ENCODE peak calls at places on chromosomes 1 and 21, in five cellular contexts. L is A549, V is uterus, I is tibial nerve, S is stomach. R is an unnamed sample.

GRCh38 chr1:146036241-146036989 is 14.9 kb upstream of the HJV start:
- DNase-seq in L (no peak), V (no peak), I (no peak), S (no peak), R (no peak)

GRCh38 chr1:209999005-209999404 is 61.0 kb downstream of the SYT14 start:
- DNase-seq in L (no peak), V (no peak), I (no peak), S (no peak), R (no peak)

GRCh38 chr1:221543529-221544120 is 198.3 kb downstream of the DUSP10 start:
- DNase-seq in L (peak), V (no peak), I (no peak), S (no peak), R (no peak)

GRCh38 chr1:63758805-63759204 is 15.0 kb upstream of the ROR1 start:
- DNase-seq in L (no peak), V (no peak), I (no peak), S (peak), R (no peak)

GRCh38 chr1:94592566-94592920 is 51.0 kb upstream of the F3 start:
- DNase-seq in L (no peak), V (no peak), I (no peak), S (no peak), R (no peak)

GRCh38 chr1:109274533-109275476 is 8.1 kb downstream of the PSRC1 start:
- DNase-seq in L (peak), V (peak), I (peak), S (peak), R (peak)

GRCh38 chr1:161738627-161739287 is 10.8 kb upstream of the DUSP12 start:
- DNase-seq in L (peak), V (no peak), I (peak), S (peak), R (no peak)

GRCh38 chr1:205748398-205749093 is 1.4 kb downstream of the NUCKS1 start:
- DNase-seq in L (peak), V (peak), I (peak), S (no peak), R (peak)

GRCh38 chr1:86507935-86508582 is 38.8 kb upstream of the CLCA4 start:
- DNase-seq in L (peak), V (peak), I (no peak), S (no peak), R (peak)

GRCh38 chr1:243568793-243569192 is 281.2 kb downstream of the AKT3 start:
- DNase-seq in L (no peak), V (no peak), I (no peak), S (no peak), R (no peak)

GRCh38 chr1:9717193-9718005 is 65.9 kb downstream of the PIK3CD start:
- DNase-seq in L (no peak), V (peak), I (peak), S (peak), R (peak)

GRCh38 chr1:8230284-8230605 is 87.7 kb upstream of the SLC45A1 start:
- DNase-seq in L (no peak), V (no peak), I (no peak), S (no peak), R (no peak)

GRCh38 chr21:38095220-38095619 is 161.6 kb upstream of the KCNJ15 start:
- DNase-seq in L (peak), V (no peak), I (no peak), S (no peak), R (no peak)

GRCh38 chr1:232793944-232794343 is 11.3 kb upstream of the MAP10 start:
- DNase-seq in L (peak), V (no peak), I (no peak), S (no peak), R (no peak)

GRCh38 chr1:183124259-183124658 is 61.8 kb upstream of the LAMC2 start:
- DNase-seq in L (no peak), V (no peak), I (no peak), S (no peak), R (no peak)

GRCh38 chr1:4674676-4675075 is 20.3 kb downstream of the AJAP1 start:
- DNase-seq in L (no peak), V (no peak), I (no peak), S (no peak), R (no peak)

GRCh38 chr1:215282557-215282956 is 200.0 kb downstream of the KCNK2 start:
- DNase-seq in L (no peak), V (no peak), I (no peak), S (no peak), R (no peak)

GRCh38 chr21:32770514-32771133 is 931 bp downstream of the PAXBP1 start:
- DNase-seq in L (peak), V (no peak), I (peak), S (no peak), R (peak)

GRCh38 chr1:157968503-157968902 is 24.9 kb upstream of the KIRREL1 start:
- DNase-seq in L (peak), V (peak), I (peak), S (no peak), R (no peak)

GRCh38 chr1:31985430-31985829 is 28.2 kb upstream of the KHDRBS1 start:
- DNase-seq in L (no peak), V (no peak), I (no peak), S (no peak), R (no peak)

GRCh38 chr1:183349201-183349711 is 68.9 kb downstream of the NMNAT2 start:
- DNase-seq in L (no peak), V (peak), I (no peak), S (no peak), R (no peak)

GRCh38 chr1:203124546-203125317 is 2.8 kb upstream of the ADORA1 start:
- DNase-seq in L (no peak), V (no peak), I (no peak), S (no peak), R (peak)

GRCh38 chr1:202247837-202248795 is 54.5 kb downstream of the LGR6 start:
- DNase-seq in L (no peak), V (no peak), I (no peak), S (no peak), R (no peak)

GRCh38 chr21:8989261-8989882 is 1532.0 kb upstream of the TPTE start:
- DNase-seq in L (peak), V (no peak), I (no peak), S (no peak), R (no peak)

GRCh38 chr1:94237291-94238226 is at the start of gene ARHGAP29:
- DNase-seq in L (peak), V (peak), I (peak), S (peak), R (peak)

GRCh38 chr1:229318056-229318455 is 24.8 kb downstream of the CCSAP start:
- DNase-seq in L (no peak), V (no peak), I (no peak), S (no peak), R (no peak)

GRCh38 chr1:180230791-180231505 is 884 bp downstream of the LHX4 start:
- DNase-seq in L (no peak), V (no peak), I (no peak), S (no peak), R (no peak)

GRCh38 chr1:48115835-48116234 is 106.7 kb upstream of the SLC5A9 start:
- DNase-seq in L (no peak), V (no peak), I (no peak), S (no peak), R (no peak)

GRCh38 chr1:179779645-179780272 is 36.7 kb downstream of the FAM163A start:
- DNase-seq in L (no peak), V (no peak), I (no peak), S (no peak), R (peak)

GRCh38 chr1:176949033-176949662 is 215.4 kb downstream of the ASTN1 start:
- DNase-seq in L (peak), V (no peak), I (no peak), S (peak), R (peak)

GRCh38 chr21:46366966-46367365 is 43.0 kb downstream of the PCNT start:
- DNase-seq in L (no peak), V (no peak), I (no peak), S (no peak), R (no peak)

GRCh38 chr21:33558777-33559421 is 16.1 kb downstream of the SON start:
- DNase-seq in L (no peak), V (no peak), I (no peak), S (no peak), R (no peak)

GRCh38 chr1:119814288-119814687 is 3.0 kb upstream of the REG4 start:
- DNase-seq in L (no peak), V (no peak), I (no peak), S (no peak), R (no peak)
- TF ChIP-seq POLR2A in L (no peak), V (no peak), I (no peak), S (no peak), R (no peak)

DNA sequence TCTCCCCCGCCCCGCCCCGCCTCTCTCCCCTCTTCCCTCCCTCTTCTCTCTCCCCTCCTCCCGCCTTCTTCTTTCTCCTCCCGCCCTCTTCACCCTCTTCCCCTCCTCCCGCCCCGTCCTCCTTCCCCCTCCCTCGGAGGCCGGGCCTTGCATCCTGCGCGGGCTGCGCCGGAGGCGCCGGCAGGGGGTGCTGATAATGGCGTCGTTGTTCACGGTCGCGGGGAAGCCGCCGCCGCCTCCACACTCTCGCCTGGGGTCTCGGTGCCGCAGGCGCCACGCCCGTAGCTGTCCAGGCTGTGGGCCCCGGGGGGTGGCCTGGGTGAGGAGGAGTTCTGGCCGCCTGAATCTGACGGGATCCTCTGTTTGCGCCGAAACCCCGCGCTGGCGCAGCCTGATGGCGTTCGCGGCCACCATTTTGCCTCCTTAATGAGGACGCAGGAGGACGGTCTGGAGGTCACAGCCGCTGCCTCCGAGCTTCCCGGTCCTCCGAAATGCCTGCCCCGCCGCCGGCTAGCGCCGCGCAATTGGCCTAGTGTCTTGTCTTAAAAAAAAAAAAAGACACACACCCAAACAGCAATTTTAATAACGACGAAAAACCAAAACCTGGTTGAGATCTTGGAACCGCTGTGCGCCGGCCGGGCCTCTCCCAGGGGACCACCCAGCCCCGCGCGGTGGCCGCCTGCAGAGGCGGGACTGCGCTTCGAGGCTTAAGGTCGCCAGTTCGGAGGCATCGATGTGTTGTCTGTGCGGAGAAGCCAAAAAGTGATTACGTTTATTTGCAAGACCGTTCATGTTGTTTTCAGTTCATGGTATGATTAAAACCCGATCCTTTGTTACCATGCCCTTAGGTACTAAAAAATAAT is 106.5 kb upstream of the HNRNPU start:
- DNase-seq in L (peak), V (peak), I (peak), S (peak), R (peak)
- TF ChIP-seq POLR2A in L (peak), V (peak), I (peak), S (peak), R (peak)

GRCh38 chr1:43545321-43545685 is 14.6 kb downstream of the PTPRF start:
- DNase-seq in L (no peak), V (no peak), I (no peak), S (no peak), R (no peak)

GRCh38 chr1:43546388-43547100 is 15.9 kb downstream of the PTPRF start:
- DNase-seq in L (no peak), V (no peak), I (no peak), S (no peak), R (no peak)

GRCh38 chr1:43543567-43543966 is 12.9 kb downstream of the PTPRF start:
- DNase-seq in L (no peak), V (no peak), I (no peak), S (no peak), R (no peak)

GRCh38 chr1:43547538-43548072 is 16.9 kb downstream of the PTPRF start:
- DNase-seq in L (no peak), V (no peak), I (no peak), S (no peak), R (no peak)

GRCh38 chr1:43545686-43546387 is 15.2 kb downstream of the PTPRF start:
- DNase-seq in L (peak), V (peak), I (peak), S (peak), R (peak)
- TF ChIP-seq POLR2A in L (no peak), V (no peak), I (no peak), S (no peak), R (no peak)

DNA sequence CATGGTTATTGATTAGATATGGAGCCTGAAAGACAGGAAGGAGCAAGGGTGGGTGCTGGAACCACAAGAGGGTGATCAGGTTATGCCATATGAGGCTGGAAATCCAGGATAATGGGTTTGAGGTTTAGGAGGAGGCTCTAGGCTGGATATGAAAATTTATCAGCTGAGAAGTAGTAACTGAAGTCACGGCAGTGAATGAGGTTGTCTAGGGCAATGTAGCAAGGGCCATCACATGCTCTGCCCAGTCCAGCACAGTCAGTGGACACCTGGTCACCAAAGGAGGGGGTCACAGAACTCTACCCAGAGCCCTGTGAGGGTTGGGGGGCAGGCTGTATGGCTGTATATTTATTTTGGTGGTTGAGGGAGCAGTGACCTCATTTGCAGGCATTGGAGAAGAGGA is 10.5 kb upstream of the TMEM61 start:
- DNase-seq in L (no peak), V (no peak), I (no peak), S (no peak), R (peak)
- TF ChIP-seq POLR2A in L (no peak), V (no peak), I (no peak), S (no peak), R (no peak)

GRCh38 chr1:226739696-226740065 is 599 bp upstream of the ITPKB start:
- DNase-seq in L (no peak), V (no peak), I (no peak), S (no peak), R (no peak)
- TF ChIP-seq POLR2A in L (no peak), V (no peak), I (no peak), S (no peak), R (no peak)

GRCh38 chr21:41506526-41507520 is 1.1 kb downstream of the TMPRSS2 start:
- DNase-seq in L (peak), V (no peak), I (no peak), S (peak), R (no peak)

GRCh38 chr21:41501919-41502318 is 6.0 kb downstream of the TMPRSS2 start:
- DNase-seq in L (peak), V (no peak), I (no peak), S (no peak), R (no peak)

GRCh38 chr21:41503331-41503730 is 4.6 kb downstream of the TMPRSS2 start:
- DNase-seq in L (no peak), V (no peak), I (no peak), S (no peak), R (no peak)

GRCh38 chr21:41506005-41506404 is 2.0 kb downstream of the TMPRSS2 start:
- DNase-seq in L (no peak), V (no peak), I (no peak), S (no peak), R (no peak)

DNA sequence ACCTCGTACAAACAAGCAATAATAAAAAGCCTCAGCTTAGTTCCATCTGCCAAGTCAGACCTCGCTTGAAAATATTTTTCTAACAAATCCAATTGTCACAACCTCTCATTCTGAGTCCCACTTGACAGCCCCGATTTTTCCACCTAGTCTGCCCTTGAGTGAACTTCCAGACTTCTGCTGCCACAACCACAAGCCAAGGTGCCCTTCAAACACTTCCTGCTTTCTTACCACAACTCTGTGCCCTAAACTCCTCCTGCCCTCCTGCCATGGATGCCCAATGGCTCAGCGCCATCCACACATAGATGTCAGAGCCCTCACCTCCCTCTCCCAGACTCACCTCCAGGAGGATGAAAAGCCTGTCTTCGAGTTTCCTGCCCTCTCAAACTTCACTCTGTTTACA is 3.9 kb downstream of the TMPRSS2 start:
- DNase-seq in L (no peak), V (no peak), I (no peak), S (peak), R (no peak)
- TF ChIP-seq POLR2A in L (no peak), V (no peak), I (no peak), S (no peak), R (no peak)

GRCh38 chr1:15603050-15603965 is 13.9 kb upstream of the DDI2 start:
- DNase-seq in L (peak), V (peak), I (peak), S (peak), R (peak)
- TF ChIP-seq POLR2A in L (peak), V (peak), I (peak), S (no peak), R (peak)

GRCh38 chr1:39847940-39848339 is 35.4 kb downstream of the TRIT1 start:
- DNase-seq in L (no peak), V (no peak), I (no peak), S (no peak), R (no peak)

GRCh38 chr1:39849203-39849602 is 34.1 kb downstream of the TRIT1 start:
- DNase-seq in L (no peak), V (no peak), I (no peak), S (no peak), R (no peak)

GRCh38 chr1:39842030-39842678 is 41.1 kb downstream of the TRIT1 start:
- DNase-seq in L (no peak), V (no peak), I (no peak), S (no peak), R (no peak)

GRCh38 chr1:39842726-39843305 is 40.5 kb downstream of the TRIT1 start:
- DNase-seq in L (no peak), V (no peak), I (no peak), S (no peak), R (no peak)

GRCh38 chr1:39845569-39846566 is 37.4 kb downstream of the TRIT1 start:
- DNase-seq in L (no peak), V (peak), I (peak), S (peak), R (peak)
- TF ChIP-seq POLR2A in L (no peak), V (no peak), I (no peak), S (no peak), R (no peak)

DNA sequence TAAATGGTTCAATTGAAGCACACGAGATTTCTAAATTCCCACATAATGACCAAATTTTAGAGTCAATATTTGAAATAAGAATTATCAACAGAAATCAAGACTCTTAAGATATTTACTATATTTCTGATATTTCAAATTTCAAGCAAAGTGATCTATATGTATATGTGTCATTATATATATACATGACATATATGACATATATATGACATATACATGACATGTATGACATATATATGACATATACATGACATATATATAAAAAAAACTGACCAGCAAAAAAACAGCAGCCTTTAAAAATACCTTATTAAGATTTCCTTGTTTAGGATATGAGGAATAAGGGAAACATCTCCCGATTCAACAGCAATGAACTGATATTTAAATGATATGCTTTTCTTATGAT is 266.2 kb downstream of the FAF1 start:
- DNase-seq in L (no peak), V (no peak), I (no peak), S (no peak), R (no peak)
- TF ChIP-seq POLR2A in L (no peak), V (no peak), I (no peak), S (no peak), R (no peak)

R was measured in adrenal gland.